ENCODE peak calls at places on chromosomes 11 and 22, in four cellular contexts. K is body of pancreas, H is suprapubic skin, D is tibial nerve. E is an unnamed sample.

GRCh38 chr11:5092821-5093585 is 23.6 kb downstream of the OR52E1 start:
- DNase-seq in H (no peak), D (no peak), K (no peak), E (no peak)

GRCh38 chr11:5043385-5043784 is 2.9 kb upstream of the OR52J3 start:
- DNase-seq in H (no peak), K (no peak), D (no peak), E (no peak)

GRCh38 chr11:119586181-119586580 is 142.8 kb downstream of the NECTIN1 start:
- DNase-seq in H (no peak), K (no peak), D (no peak), E (no peak)

GRCh38 chr11:61778357-61778886 is 14.0 kb downstream of the TMEM258 start:
- DNase-seq in K (no peak), D (no peak), H (no peak), E (no peak)

GRCh38 chr11:4026389-4026788 is 68.2 kb upstream of the RRM1 start:
- DNase-seq in H (no peak), D (no peak), K (peak), E (no peak)

GRCh38 chr11:86492370-86493030 is 117.8 kb downstream of the CCDC81 start:
- DNase-seq in H (no peak), K (no peak), D (no peak), E (no peak)

GRCh38 chr11:109071712-109072524 is 350.1 kb upstream of the C11orf87 start:
- DNase-seq in D (peak), K (peak), H (no peak), E (peak)

GRCh38 chr11:106121570-106122320 is 44.3 kb downstream of the AASDHPPT start:
- DNase-seq in K (no peak), D (no peak), H (no peak), E (no peak)

GRCh38 chr11:62067741-62068140 is 56.1 kb upstream of the INCENP start:
- DNase-seq in H (peak), K (no peak), D (no peak), E (no peak)

GRCh38 chr11:86183694-86184093 is 60.9 kb upstream of the EED start:
- DNase-seq in H (no peak), K (no peak), D (no peak), E (no peak)

GRCh38 chr11:64173616-64174355 is 7.9 kb upstream of the MACROD1 start:
- DNase-seq in K (no peak), D (no peak), H (no peak), E (no peak)

GRCh38 chr11:107998761-107999160 is 9.9 kb upstream of the CUL5 start:
- DNase-seq in K (no peak), D (no peak), H (no peak), E (no peak)

GRCh38 chr11:35046606-35047005 is 92.4 kb upstream of the CD44 start:
- DNase-seq in D (no peak), H (no peak), K (no peak), E (no peak)

GRCh38 chr22:20610243-20610686 is 102.9 kb downstream of the MED15 start:
- DNase-seq in D (no peak), H (no peak), K (no peak), E (peak)

GRCh38 chr11:120073196-120073595 is 64.7 kb downstream of the TRIM29 start:
- DNase-seq in H (peak), K (no peak), D (no peak), E (no peak)

GRCh38 chr22:23179381-23180294 is 671 bp upstream of the BCR start:
- DNase-seq in D (peak), K (peak), H (peak), E (peak)

GRCh38 chr11:12382451-12382850 is 5.1 kb downstream of the PARVA start:
- DNase-seq in H (no peak), D (no peak), K (no peak), E (no peak)

GRCh38 chr11:60801194-60801593 is 16.1 kb downstream of the MS4A10 start:
- DNase-seq in H (no peak), K (no peak), D (no peak), E (no peak)

GRCh38 chr11:19727246-19727645 is 14.6 kb downstream of the NAV2 start:
- DNase-seq in H (no peak), K (no peak), D (no peak), E (no peak)

GRCh38 chr11:69567951-69568808 is 72.8 kb upstream of the CCND1 start:
- DNase-seq in H (peak), D (no peak), K (no peak), E (no peak)

GRCh38 chr11:17179972-17180371 is 27.8 kb downstream of the PIK3C2A start:
- DNase-seq in H (no peak), K (no peak), D (no peak), E (no peak)

GRCh38 chr22:19687561-19688300 is 26.6 kb upstream of the SEPTIN5 start:
- DNase-seq in D (no peak), K (no peak), H (no peak), E (peak)

GRCh38 chr11:35282226-35282882 is 137.0 kb downstream of the SLC1A2 start:
- DNase-seq in D (no peak), K (no peak), H (no peak), E (peak)

GRCh38 chr11:65316311-65316978 is 1.8 kb downstream of the CDC42EP2 start:
- DNase-seq in D (peak), K (no peak), H (peak), E (no peak)

GRCh38 chr22:46594947-46595298 is 25.3 kb upstream of the GRAMD4 start:
- DNase-seq in H (no peak), K (no peak), D (no peak), E (no peak)

GRCh38 chr22:46591890-46592289 is 28.3 kb upstream of the GRAMD4 start:
- DNase-seq in K (no peak), D (no peak), H (no peak), E (no peak)

GRCh38 chr22:46592390-46592872 is 27.8 kb upstream of the GRAMD4 start:
- DNase-seq in H (no peak), D (no peak), K (no peak), E (peak)

GRCh38 chr22:46593996-46594946 is 25.9 kb upstream of the GRAMD4 start:
- DNase-seq in H (no peak), K (no peak), D (no peak), E (no peak)

GRCh38 chr22:46593211-46593676 is 26.9 kb upstream of the GRAMD4 start:
- DNase-seq in D (peak), K (no peak), H (no peak), E (no peak)
- H3K4me3 ChIP-seq in D (peak), K (no peak), H (no peak), E (no peak)

DNA sequence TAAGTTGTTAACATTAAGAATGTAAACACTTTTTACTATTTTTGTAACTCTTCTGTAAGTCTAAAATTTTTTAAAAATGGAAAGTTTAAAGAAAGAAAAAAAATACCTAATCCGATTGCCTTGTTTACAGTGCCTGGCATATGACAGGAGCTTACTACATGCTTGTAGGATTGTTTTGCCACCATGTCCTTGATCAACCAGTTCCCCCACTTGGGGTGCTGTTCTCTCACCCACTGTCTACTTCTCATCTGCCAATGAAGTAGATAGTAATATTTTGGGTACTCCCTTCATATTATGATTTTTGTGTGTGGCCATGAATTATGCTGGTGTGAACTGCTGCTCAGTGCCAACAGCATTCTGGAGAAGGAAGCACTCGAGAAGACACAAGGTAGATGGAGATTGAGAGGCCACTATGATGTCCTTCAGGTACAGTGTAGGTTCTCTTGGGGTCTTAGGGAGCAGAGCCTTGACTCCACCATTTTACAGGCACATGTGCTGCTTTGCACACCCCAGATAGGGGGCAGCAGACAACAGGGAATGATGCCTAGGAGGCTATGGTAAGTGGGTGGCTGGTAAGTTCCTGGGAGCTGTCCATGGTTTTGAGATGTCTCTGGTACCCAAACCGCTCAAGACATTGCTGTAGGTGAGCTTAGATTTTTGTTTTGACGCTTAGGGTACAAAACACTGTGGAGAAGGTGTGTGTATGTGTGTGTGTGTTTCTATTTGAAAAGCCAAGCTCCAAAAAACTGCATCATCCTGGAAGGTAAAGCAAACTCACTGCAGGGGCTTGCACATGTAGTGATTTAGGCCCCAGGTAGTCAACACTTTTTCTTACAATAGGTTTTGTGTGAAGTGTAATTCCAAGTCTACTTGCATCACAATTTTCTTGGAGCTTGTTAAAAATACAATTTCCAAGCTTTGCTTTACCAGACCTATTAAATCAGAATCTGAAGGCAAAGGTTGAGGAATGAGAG is 494.5 kb upstream of the LARGE1 start:
- DNase-seq in K (peak), D (no peak), H (no peak), E (peak)
- TF ChIP-seq CTCF in K (peak), D (peak), H (peak), E (peak)

GRCh38 chr11:77066229-77067023 is at the start of gene CAPN5:
- DNase-seq in H (peak), K (peak), D (peak), E (peak)
- TF ChIP-seq POLR2A in H (no peak), K (peak), D (peak), E (peak)

GRCh38 chr11:48004456-48004855 is 24.1 kb downstream of the PTPRJ start:
- DNase-seq in D (no peak), H (no peak), K (no peak), E (no peak)
- H3K4me3 ChIP-seq in D (no peak), H (no peak), K (no peak), E (no peak)

GRCh38 chr11:67056267-67056639 is 394 bp upstream of the RHOD start:
- DNase-seq in K (no peak), H (no peak), D (no peak), E (no peak)
- TF ChIP-seq CTCF in K (no peak), H (no peak), D (no peak), E (no peak)

GRCh38 chr22:30286331-30286730 is 3.0 kb downstream of the CASTOR1 start:
- DNase-seq in D (no peak), H (no peak), K (no peak), E (no peak)

GRCh38 chr22:30286813-30287625 is 2.3 kb downstream of the CASTOR1 start:
- DNase-seq in H (peak), D (no peak), K (peak), E (peak)

GRCh38 chr22:30289126-30289979 is at the start of gene CASTOR1:
- DNase-seq in D (peak), H (peak), K (peak), E (peak)

GRCh38 chr22:30288414-30289125 is 735 bp downstream of the CASTOR1 start:
- DNase-seq in D (no peak), K (no peak), H (no peak), E (no peak)

GRCh38 chr22:30287626-30288413 is 1.5 kb downstream of the CASTOR1 start:
- DNase-seq in H (peak), K (peak), D (peak), E (peak)
- TF ChIP-seq POLR2A in H (no peak), K (no peak), D (peak), E (peak)

GRCh38 chr11:129319201-129319600 is 56.4 kb upstream of the BARX2 start:
- DNase-seq in H (no peak), K (no peak), D (no peak), E (no peak)
- H3K4me3 ChIP-seq in H (no peak), K (no peak), D (no peak), E (no peak)

DNA sequence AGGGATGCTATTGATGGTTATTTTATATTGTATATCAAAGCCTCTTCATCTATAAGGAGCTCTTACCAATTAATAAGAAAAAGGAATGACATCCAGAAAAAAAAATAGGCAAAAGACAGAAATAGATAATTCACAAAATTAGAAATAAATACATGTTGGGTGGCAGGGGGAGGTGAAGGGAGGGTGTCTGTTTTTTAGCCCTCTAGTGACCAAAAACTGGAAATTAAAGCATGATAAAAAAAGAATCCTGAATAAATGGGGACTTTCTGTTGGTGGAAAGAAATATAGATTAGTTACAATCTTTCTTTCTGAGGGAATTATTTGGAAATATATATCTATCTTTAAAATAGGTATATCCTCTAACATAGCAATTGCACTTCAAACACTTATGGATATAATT is 42.0 kb upstream of the TTC36 start:
- DNase-seq in H (no peak), D (no peak), K (no peak), E (no peak)
- TF ChIP-seq CTCF in H (no peak), D (no peak), K (no peak), E (no peak)

GRCh38 chr11:73338279-73338678 is 30.2 kb downstream of the ARHGEF17 start:
- DNase-seq in D (no peak), H (no peak), K (no peak), E (no peak)

GRCh38 chr11:73333173-73333572 is 25.1 kb downstream of the ARHGEF17 start:
- DNase-seq in H (no peak), D (no peak), K (no peak), E (no peak)

GRCh38 chr11:73334244-73335203 is 26.4 kb downstream of the ARHGEF17 start:
- DNase-seq in D (peak), K (peak), H (peak), E (peak)

GRCh38 chr11:73333626-73334199 is 25.6 kb downstream of the ARHGEF17 start:
- DNase-seq in D (no peak), H (no peak), K (no peak), E (no peak)

DNA sequence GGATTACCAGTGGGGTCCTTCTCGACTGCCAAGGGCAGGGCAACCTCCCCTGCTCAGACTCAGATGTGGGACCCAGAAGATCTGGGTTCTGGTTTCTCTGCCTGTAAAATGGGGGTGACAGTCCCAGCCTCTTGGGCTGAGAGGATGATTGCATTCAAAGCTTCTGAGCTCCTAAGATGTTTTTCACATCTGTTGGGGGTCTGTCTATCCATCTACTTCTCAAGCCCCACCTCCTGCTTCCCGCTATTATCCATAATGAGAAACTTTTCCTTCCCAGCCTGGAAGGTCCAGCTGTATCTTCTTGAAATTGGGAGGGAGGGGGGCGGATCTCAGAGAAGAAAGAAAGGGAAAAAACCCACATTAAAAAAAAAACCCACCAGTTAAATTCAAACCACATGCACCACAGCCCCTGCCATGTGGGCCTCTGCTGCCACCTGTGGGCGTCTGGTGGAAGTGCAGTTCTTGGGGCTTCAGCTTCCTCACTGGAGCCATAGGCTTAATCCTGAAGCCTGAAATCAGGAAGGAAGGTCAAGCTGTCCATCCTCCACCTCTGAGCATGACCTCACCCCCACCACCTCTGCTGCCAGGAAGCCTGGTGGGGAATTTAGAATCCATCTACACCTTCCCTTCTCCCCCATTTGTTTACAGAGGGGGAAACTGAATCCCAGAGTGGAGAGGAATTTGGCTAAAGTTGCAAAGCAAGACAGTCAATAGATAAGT is 27.3 kb downstream of the ARHGEF17 start:
- DNase-seq in K (peak), D (peak), H (peak), E (peak)
- TF ChIP-seq POLR2A in K (no peak), D (no peak), H (no peak), E (no peak)

E was measured in thyroid gland.